ENCODE peak calls at places on chromosome 17, in six cellular contexts. X, B, H, Y, T and S are unnamed samples.

GRCh38 chr17:2551928-2552327 is 40.2 kb upstream of the METTL16 start:
- DNase-seq in X (no peak), B (no peak), H (no peak), Y (no peak), T (no peak), S (peak; percentile 71)

GRCh38 chr17:9875441-9875840 is 29.6 kb downstream of the RCVRN start:
- DNase-seq in X (no peak), B (no peak), H (no peak), Y (peak; percentile 32), T (no peak), S (peak; percentile 79)

GRCh38 chr17:18981642-18982424 is 22.7 kb downstream of the FAM83G start:
- DNase-seq in X (peak; percentile 87), B (peak; percentile 82), H (peak; percentile 46), Y (peak; percentile 68), T (no peak), S (peak; percentile 75)

GRCh38 chr17:16215002-16215272 is 397 bp downstream of the NCOR1 start:
- DNase-seq in X (peak; percentile 31), B (peak; percentile 50), H (no peak), Y (no peak), T (peak; percentile 55), S (peak; percentile 90)

GRCh38 chr17:79997004-79997673 is 38.5 kb downstream of the TBC1D16 start:
- DNase-seq in X (no peak), B (no peak), H (no peak), Y (no peak), T (no peak), S (no peak)

GRCh38 chr17:51356084-51356410 is 95.7 kb downstream of the UTP18 start:
- DNase-seq in X (no peak), B (no peak), H (no peak), Y (no peak), T (no peak), S (no peak)

GRCh38 chr17:66633322-66633965 is 201.5 kb upstream of the CACNG5 start:
- DNase-seq in X (no peak), B (no peak), H (no peak), Y (peak; percentile 49), T (no peak), S (no peak)

GRCh38 chr17:68497885-68498319 is 14.3 kb upstream of the PRKAR1A start:
- DNase-seq in X (no peak), B (no peak), H (no peak), Y (no peak), T (no peak), S (no peak)

GRCh38 chr17:59418732-59419166 is 87.3 kb downstream of the YPEL2 start:
- DNase-seq in X (no peak), B (no peak), H (no peak), Y (no peak), T (no peak), S (peak; percentile 77)

GRCh38 chr17:82909322-82909904 is 69.6 kb upstream of the ZNF750 start:
- DNase-seq in X (no peak), B (no peak), H (no peak), Y (no peak), T (no peak), S (no peak)

GRCh38 chr17:50046179-50046578 is 9.7 kb upstream of the ITGA3 start:
- DNase-seq in X (no peak), B (no peak), H (no peak), Y (no peak), T (no peak), S (peak; percentile 31)

GRCh38 chr17:4195306-4195705 is 52.3 kb downstream of the CYB5D2 start:
- DNase-seq in X (no peak), B (no peak), H (no peak), Y (peak; percentile 84), T (no peak), S (no peak)

GRCh38 chr17:1709971-1710806 is at the start of gene TLCD2:
- DNase-seq in X (no peak), B (peak; percentile 92), H (peak; percentile 62), Y (peak; percentile 55), T (peak; percentile 85), S (peak; percentile 92)

GRCh38 chr17:21058098-21058893 is 15.5 kb upstream of the USP22 start:
- DNase-seq in X (no peak), B (no peak), H (no peak), Y (peak; percentile 67), T (no peak), S (peak; percentile 82)

GRCh38 chr17:44137891-44138709 is 3.6 kb upstream of the HROB start:
- DNase-seq in X (peak; percentile 87), B (peak; percentile 99), H (peak; percentile 97), Y (peak; percentile 100), T (peak; percentile 89), S (peak; percentile 98)

GRCh38 chr17:35736236-35736635 is 4.8 kb downstream of the RASL10B start:
- DNase-seq in X (no peak), B (no peak), H (no peak), Y (no peak), T (no peak), S (no peak)

GRCh38 chr17:75720656-75721462 is at the start of gene ITGB4:
- DNase-seq in X (peak; percentile 39), B (peak; percentile 75), H (peak; percentile 30), Y (no peak), T (no peak), S (peak; percentile 97)

GRCh38 chr17:74427048-74427762 is 4.7 kb upstream of the GPRC5C start:
- DNase-seq in X (peak; percentile 92), B (no peak), H (no peak), Y (no peak), T (peak; percentile 50), S (peak; percentile 71)

GRCh38 chr17:29918922-29919856 is 10.8 kb downstream of the SSH2 start:
- DNase-seq in X (no peak), B (no peak), H (peak; percentile 69), Y (peak; percentile 12), T (no peak), S (no peak)

GRCh38 chr17:50607522-50607921 is 27.2 kb upstream of the ABCC3 start:
- DNase-seq in X (no peak), B (no peak), H (no peak), Y (no peak), T (no peak), S (no peak)

GRCh38 chr17:1908699-1909309 is 79.0 kb downstream of the RPA1 start:
- DNase-seq in X (peak; percentile 72), B (peak; percentile 85), H (peak; percentile 64), Y (peak; percentile 65), T (peak; percentile 37), S (peak; percentile 92)

GRCh38 chr17:75428775-75429469 is 23.4 kb upstream of the GRB2 start:
- DNase-seq in X (peak; percentile 67), B (peak; percentile 91), H (no peak), Y (peak; percentile 92), T (no peak), S (no peak)

GRCh38 chr17:80246726-80247125 is 13.9 kb upstream of the RNF213 start:
- DNase-seq in X (no peak), B (no peak), H (no peak), Y (no peak), T (no peak), S (no peak)

GRCh38 chr17:4497101-4497824 is 1.4 kb upstream of the SPNS2 start:
- DNase-seq in X (no peak), B (peak; percentile 40), H (no peak), Y (no peak), T (no peak), S (no peak)

GRCh38 chr17:40218740-40219072 is 398 bp upstream of the WIPF2 start:
- DNase-seq in X (peak; percentile 37), B (peak; percentile 75), H (no peak), Y (peak; percentile 91), T (peak; percentile 41), S (peak; percentile 94)

GRCh38 chr17:11997972-11998233 is 628 bp upstream of the ZNF18 start:
- DNase-seq in X (no peak), B (no peak), H (no peak), Y (no peak), T (no peak), S (no peak)
- H3K27ac ChIP-seq in X (peak overlapping the region; percentile 47), B (peak overlapping the region; percentile 94), H (no peak overlapping the region), Y (no peak overlapping the region), T (peak overlapping the region; percentile 93), S (peak overlapping the region; percentile 91)

DNA sequence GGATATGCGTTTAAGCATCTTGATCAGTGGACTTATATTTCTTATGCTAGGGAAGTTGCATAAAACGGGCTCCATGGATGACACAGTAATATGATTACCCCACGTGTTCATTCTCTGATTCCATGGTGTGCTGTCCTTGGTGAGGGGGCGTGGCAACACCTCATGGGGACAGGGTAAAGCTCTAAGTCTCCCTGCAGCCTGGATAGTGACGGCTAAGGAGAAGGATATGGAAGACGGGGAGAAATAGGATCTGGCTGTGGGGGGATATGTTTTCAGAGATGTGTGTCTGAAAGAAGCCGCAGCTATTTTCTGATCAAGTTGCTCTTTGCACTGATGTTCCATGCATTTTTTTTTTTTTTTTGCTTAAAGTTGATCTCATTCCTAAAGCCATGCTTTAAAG is 84.3 kb downstream of the MARCHF10 start:
- DNase-seq in X (no peak), B (no peak), H (no peak), Y (no peak), T (no peak), S (peak; percentile 72)
- TF ChIP-seq CTCF in X (no peak), B (no peak), H (no peak), Y (no peak), T (no peak), S (no peak)

DNA sequence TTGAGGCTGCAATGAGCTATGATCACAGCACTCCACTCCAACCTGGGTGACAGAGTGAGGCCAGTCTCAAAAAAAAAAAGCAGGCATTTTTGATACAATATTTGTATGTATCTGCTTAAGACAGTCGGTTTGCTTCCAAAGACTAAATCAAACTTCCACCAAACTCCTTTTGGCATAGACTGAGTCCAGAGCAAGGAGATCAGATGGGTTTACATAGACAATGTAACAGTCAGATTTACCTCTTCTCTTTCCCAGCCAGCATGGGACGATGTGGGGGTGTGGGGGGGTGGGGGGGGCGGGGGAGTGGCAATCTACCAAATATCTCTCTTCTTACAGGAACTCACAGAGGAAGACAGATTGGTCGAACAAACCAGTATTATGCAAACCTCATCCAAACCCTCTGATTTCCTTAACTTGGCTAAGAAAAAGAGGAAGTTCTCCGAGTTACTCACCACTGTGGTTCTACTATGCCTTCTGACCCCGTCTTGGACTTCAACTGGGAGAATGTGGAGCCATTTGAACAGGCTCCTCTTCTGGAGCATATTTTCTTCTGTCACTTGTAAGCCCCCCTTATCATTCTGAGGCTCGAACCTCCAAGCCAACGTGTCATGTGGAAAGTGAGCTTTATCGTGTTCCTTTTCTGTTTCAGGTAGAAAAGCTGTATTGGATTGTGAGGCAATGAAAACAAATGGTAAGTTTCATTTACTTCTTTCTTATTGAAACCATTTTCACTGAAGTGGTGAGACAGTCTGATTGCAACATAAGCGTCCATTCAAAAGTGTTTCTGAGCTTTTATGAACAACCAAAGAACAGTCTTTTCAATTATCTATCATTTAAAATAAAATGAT is at the start of gene MILR1:
- DNase-seq in X (no peak), B (peak; percentile 56), H (peak; percentile 92), Y (peak; percentile 77), T (no peak), S (no peak)
- H3K4me3 ChIP-seq in X (no peak within 1 kb of the TSS), B (no peak within 1 kb of the TSS), H (peak within 1 kb of the TSS; percentile 19), Y (peak within 1 kb of the TSS; percentile 13), T (peak within 1 kb of the TSS; percentile 35), S (no peak within 1 kb of the TSS)

GRCh38 chr17:17414316-17414937 is 62.4 kb upstream of the MED9 start:
- DNase-seq in X (no peak), B (no peak), H (no peak), Y (no peak), T (peak; percentile 61), S (no peak)
- H3K27ac ChIP-seq in X (no peak overlapping the region), B (peak overlapping the region; percentile 13), H (no peak overlapping the region), Y (no peak overlapping the region), T (peak overlapping the region; percentile 55), S (no peak overlapping the region)